ENCODE peak calls at places on chromosomes 2 and 18, in nine cellular contexts. One of them, this sample, is unnamed.

GRCh38 chr2:237497820-237498128 is 10.7 kb downstream of the MLPH start:
- DNase-seq in omental fat pad: no peak
- DNase-seq in germinal center: no peak
- DNase-seq in activated T-cell treated with anti-CD3 and anti-CD28 coated beads, Interleukin-2, amount 50 U/mL, for 48 hours: no peak
- DNase-seq in H7: no peak
- DNase-seq in stimulated activated effector memory CD8-positive, alpha-beta T cell treated with anti-CD3 and anti-CD28 coated beads, Interleukin-12 subunit alpha, Interleukin-12 subunit beta, amount 100 ng/mL, for 72 hours: no peak
- DNase-seq in ELR: no peak
- DNase-seq in left ventricle myocardium inferior: no peak
- DNase-seq in BJ: no peak
- DNase-seq in this sample: no peak

GRCh38 chr2:60000681-60001080 is 552.8 kb downstream of the BCL11A start:
- DNase-seq in germinal center: no peak
- DNase-seq in ELR: no peak
- DNase-seq in omental fat pad: no peak
- DNase-seq in activated T-cell treated with anti-CD3 and anti-CD28 coated beads, Interleukin-2, amount 50 U/mL, for 48 hours: no peak
- DNase-seq in stimulated activated effector memory CD8-positive, alpha-beta T cell treated with anti-CD3 and anti-CD28 coated beads, Interleukin-12 subunit alpha, Interleukin-12 subunit beta, amount 100 ng/mL, for 72 hours: no peak
- DNase-seq in H7: no peak
- DNase-seq in BJ: no peak
- DNase-seq in left ventricle myocardium inferior: no peak
- DNase-seq in this sample: no peak

GRCh38 chr18:8946046-8946838 is 156.3 kb upstream of the NDUFV2 start:
- DNase-seq in left ventricle myocardium inferior: no peak
- DNase-seq in stimulated activated effector memory CD8-positive, alpha-beta T cell treated with anti-CD3 and anti-CD28 coated beads, Interleukin-12 subunit alpha, Interleukin-12 subunit beta, amount 100 ng/mL, for 72 hours: no peak
- DNase-seq in H7: no peak
- DNase-seq in activated T-cell treated with anti-CD3 and anti-CD28 coated beads, Interleukin-2, amount 50 U/mL, for 48 hours: no peak
- DNase-seq in BJ: peak; percentile 95
- DNase-seq in ELR: peak; percentile 98
- DNase-seq in omental fat pad: no peak
- DNase-seq in germinal center: no peak
- DNase-seq in this sample: no peak

GRCh38 chr2:22854588-22854987 is 530.4 kb upstream of the KLHL29 start:
- DNase-seq in H7: no peak
- DNase-seq in left ventricle myocardium inferior: no peak
- DNase-seq in omental fat pad: no peak
- DNase-seq in germinal center: no peak
- DNase-seq in ELR: no peak
- DNase-seq in activated T-cell treated with anti-CD3 and anti-CD28 coated beads, Interleukin-2, amount 50 U/mL, for 48 hours: no peak
- DNase-seq in BJ: no peak
- DNase-seq in stimulated activated effector memory CD8-positive, alpha-beta T cell treated with anti-CD3 and anti-CD28 coated beads, Interleukin-12 subunit alpha, Interleukin-12 subunit beta, amount 100 ng/mL, for 72 hours: no peak
- DNase-seq in this sample: no peak

GRCh38 chr18:57631697-57632096 is 10.1 kb upstream of the NARS1 start:
- DNase-seq in stimulated activated effector memory CD8-positive, alpha-beta T cell treated with anti-CD3 and anti-CD28 coated beads, Interleukin-12 subunit alpha, Interleukin-12 subunit beta, amount 100 ng/mL, for 72 hours: no peak
- DNase-seq in BJ: no peak
- DNase-seq in activated T-cell treated with anti-CD3 and anti-CD28 coated beads, Interleukin-2, amount 50 U/mL, for 48 hours: no peak
- DNase-seq in H7: no peak
- DNase-seq in ELR: no peak
- DNase-seq in left ventricle myocardium inferior: no peak
- DNase-seq in omental fat pad: no peak
- DNase-seq in germinal center: no peak
- DNase-seq in this sample: no peak

GRCh38 chr2:101380376-101380775 is 6.9 kb downstream of the CREG2 start:
- DNase-seq in activated T-cell treated with anti-CD3 and anti-CD28 coated beads, Interleukin-2, amount 50 U/mL, for 48 hours: no peak
- DNase-seq in ELR: peak; percentile 88
- DNase-seq in left ventricle myocardium inferior: peak; percentile 53
- DNase-seq in omental fat pad: no peak
- DNase-seq in H7: no peak
- DNase-seq in stimulated activated effector memory CD8-positive, alpha-beta T cell treated with anti-CD3 and anti-CD28 coated beads, Interleukin-12 subunit alpha, Interleukin-12 subunit beta, amount 100 ng/mL, for 72 hours: no peak
- DNase-seq in BJ: no peak
- DNase-seq in germinal center: no peak
- DNase-seq in this sample: no peak

GRCh38 chr2:165440367-165440766 is 29.1 kb upstream of the CSRNP3 start:
- DNase-seq in omental fat pad: no peak
- DNase-seq in H7: no peak
- DNase-seq in left ventricle myocardium inferior: no peak
- DNase-seq in stimulated activated effector memory CD8-positive, alpha-beta T cell treated with anti-CD3 and anti-CD28 coated beads, Interleukin-12 subunit alpha, Interleukin-12 subunit beta, amount 100 ng/mL, for 72 hours: no peak
- DNase-seq in ELR: peak; percentile 4
- DNase-seq in germinal center: no peak
- DNase-seq in activated T-cell treated with anti-CD3 and anti-CD28 coated beads, Interleukin-2, amount 50 U/mL, for 48 hours: no peak
- DNase-seq in BJ: peak; percentile 73
- DNase-seq in this sample: no peak

GRCh38 chr18:75530548-75531211 is 103.2 kb upstream of the SMIM21 start:
- DNase-seq in ELR: peak; percentile 14
- DNase-seq in BJ: no peak
- DNase-seq in H7: no peak
- DNase-seq in stimulated activated effector memory CD8-positive, alpha-beta T cell treated with anti-CD3 and anti-CD28 coated beads, Interleukin-12 subunit alpha, Interleukin-12 subunit beta, amount 100 ng/mL, for 72 hours: no peak
- DNase-seq in left ventricle myocardium inferior: peak; percentile 66
- DNase-seq in activated T-cell treated with anti-CD3 and anti-CD28 coated beads, Interleukin-2, amount 50 U/mL, for 48 hours: no peak
- DNase-seq in omental fat pad: no peak
- DNase-seq in germinal center: no peak
- DNase-seq in this sample: no peak

GRCh38 chr2:235951980-235952379 is 216.2 kb downstream of the GBX2 start:
- DNase-seq in germinal center: no peak
- DNase-seq in omental fat pad: no peak
- DNase-seq in ELR: peak; percentile 11
- DNase-seq in H7: no peak
- DNase-seq in stimulated activated effector memory CD8-positive, alpha-beta T cell treated with anti-CD3 and anti-CD28 coated beads, Interleukin-12 subunit alpha, Interleukin-12 subunit beta, amount 100 ng/mL, for 72 hours: no peak
- DNase-seq in activated T-cell treated with anti-CD3 and anti-CD28 coated beads, Interleukin-2, amount 50 U/mL, for 48 hours: no peak
- DNase-seq in BJ: no peak
- DNase-seq in left ventricle myocardium inferior: no peak
- DNase-seq in this sample: no peak

GRCh38 chr2:162037886-162038285 is 36.1 kb downstream of the DPP4 start:
- DNase-seq in BJ: no peak
- DNase-seq in ELR: no peak
- DNase-seq in activated T-cell treated with anti-CD3 and anti-CD28 coated beads, Interleukin-2, amount 50 U/mL, for 48 hours: no peak
- DNase-seq in H7: no peak
- DNase-seq in left ventricle myocardium inferior: no peak
- DNase-seq in omental fat pad: no peak
- DNase-seq in germinal center: no peak
- DNase-seq in stimulated activated effector memory CD8-positive, alpha-beta T cell treated with anti-CD3 and anti-CD28 coated beads, Interleukin-12 subunit alpha, Interleukin-12 subunit beta, amount 100 ng/mL, for 72 hours: no peak
- DNase-seq in this sample: no peak

GRCh38 chr2:111055735-111056134 is 65.0 kb upstream of the BCL2L11 start:
- DNase-seq in omental fat pad: no peak
- DNase-seq in germinal center: no peak
- DNase-seq in ELR: no peak
- DNase-seq in left ventricle myocardium inferior: no peak
- DNase-seq in activated T-cell treated with anti-CD3 and anti-CD28 coated beads, Interleukin-2, amount 50 U/mL, for 48 hours: no peak
- DNase-seq in stimulated activated effector memory CD8-positive, alpha-beta T cell treated with anti-CD3 and anti-CD28 coated beads, Interleukin-12 subunit alpha, Interleukin-12 subunit beta, amount 100 ng/mL, for 72 hours: no peak
- DNase-seq in H7: no peak
- DNase-seq in BJ: no peak
- DNase-seq in this sample: peak; percentile 15

GRCh38 chr2:215565897-215566296 is 130.0 kb upstream of the FN1 start:
- DNase-seq in ELR: peak; percentile 52
- DNase-seq in activated T-cell treated with anti-CD3 and anti-CD28 coated beads, Interleukin-2, amount 50 U/mL, for 48 hours: no peak
- DNase-seq in omental fat pad: no peak
- DNase-seq in H7: no peak
- DNase-seq in BJ: no peak
- DNase-seq in germinal center: no peak
- DNase-seq in stimulated activated effector memory CD8-positive, alpha-beta T cell treated with anti-CD3 and anti-CD28 coated beads, Interleukin-12 subunit alpha, Interleukin-12 subunit beta, amount 100 ng/mL, for 72 hours: no peak
- DNase-seq in left ventricle myocardium inferior: no peak
- DNase-seq in this sample: no peak

GRCh38 chr18:55100817-55101457 is 141.7 kb upstream of the CCDC68 start:
- DNase-seq in germinal center: no peak
- DNase-seq in H7: no peak
- DNase-seq in ELR: peak; percentile 84
- DNase-seq in left ventricle myocardium inferior: no peak
- DNase-seq in omental fat pad: no peak
- DNase-seq in activated T-cell treated with anti-CD3 and anti-CD28 coated beads, Interleukin-2, amount 50 U/mL, for 48 hours: no peak
- DNase-seq in stimulated activated effector memory CD8-positive, alpha-beta T cell treated with anti-CD3 and anti-CD28 coated beads, Interleukin-12 subunit alpha, Interleukin-12 subunit beta, amount 100 ng/mL, for 72 hours: no peak
- DNase-seq in BJ: no peak
- DNase-seq in this sample: no peak

GRCh38 chr18:49547701-49548100 is 14.2 kb upstream of the LIPG start:
- DNase-seq in left ventricle myocardium inferior: no peak
- DNase-seq in ELR: no peak
- DNase-seq in H7: no peak
- DNase-seq in activated T-cell treated with anti-CD3 and anti-CD28 coated beads, Interleukin-2, amount 50 U/mL, for 48 hours: no peak
- DNase-seq in germinal center: no peak
- DNase-seq in BJ: peak; percentile 1
- DNase-seq in stimulated activated effector memory CD8-positive, alpha-beta T cell treated with anti-CD3 and anti-CD28 coated beads, Interleukin-12 subunit alpha, Interleukin-12 subunit beta, amount 100 ng/mL, for 72 hours: no peak
- DNase-seq in omental fat pad: no peak
- DNase-seq in this sample: no peak

GRCh38 chr2:185188656-185189055 is 549.9 kb upstream of the FSIP2 start:
- DNase-seq in stimulated activated effector memory CD8-positive, alpha-beta T cell treated with anti-CD3 and anti-CD28 coated beads, Interleukin-12 subunit alpha, Interleukin-12 subunit beta, amount 100 ng/mL, for 72 hours: no peak
- DNase-seq in omental fat pad: no peak
- DNase-seq in left ventricle myocardium inferior: no peak
- DNase-seq in BJ: no peak
- DNase-seq in activated T-cell treated with anti-CD3 and anti-CD28 coated beads, Interleukin-2, amount 50 U/mL, for 48 hours: no peak
- DNase-seq in germinal center: no peak
- DNase-seq in H7: no peak
- DNase-seq in ELR: no peak
- DNase-seq in this sample: no peak

GRCh38 chr2:175726213-175726612 is 275.9 kb downstream of the LNPK start:
- DNase-seq in H7: no peak
- DNase-seq in stimulated activated effector memory CD8-positive, alpha-beta T cell treated with anti-CD3 and anti-CD28 coated beads, Interleukin-12 subunit alpha, Interleukin-12 subunit beta, amount 100 ng/mL, for 72 hours: no peak
- DNase-seq in germinal center: no peak
- DNase-seq in activated T-cell treated with anti-CD3 and anti-CD28 coated beads, Interleukin-2, amount 50 U/mL, for 48 hours: no peak
- DNase-seq in BJ: peak; percentile 21
- DNase-seq in left ventricle myocardium inferior: no peak
- DNase-seq in omental fat pad: no peak
- DNase-seq in ELR: peak; percentile 83
- DNase-seq in this sample: no peak

GRCh38 chr2:42101641-42102605 is 54.1 kb downstream of the PKDCC start:
- DNase-seq in activated T-cell treated with anti-CD3 and anti-CD28 coated beads, Interleukin-2, amount 50 U/mL, for 48 hours: peak; percentile 89
- DNase-seq in germinal center: peak; percentile 75
- DNase-seq in ELR: peak; percentile 87
- DNase-seq in omental fat pad: no peak
- DNase-seq in BJ: peak; percentile 71
- DNase-seq in left ventricle myocardium inferior: peak; percentile 64
- DNase-seq in H7: peak; percentile 78
- DNase-seq in stimulated activated effector memory CD8-positive, alpha-beta T cell treated with anti-CD3 and anti-CD28 coated beads, Interleukin-12 subunit alpha, Interleukin-12 subunit beta, amount 100 ng/mL, for 72 hours: peak; percentile 97
- DNase-seq in this sample: no peak

GRCh38 chr2:21821697-21822227 is 698.0 kb downstream of the TDRD15 start:
- DNase-seq in stimulated activated effector memory CD8-positive, alpha-beta T cell treated with anti-CD3 and anti-CD28 coated beads, Interleukin-12 subunit alpha, Interleukin-12 subunit beta, amount 100 ng/mL, for 72 hours: no peak
- DNase-seq in H7: no peak
- DNase-seq in germinal center: no peak
- DNase-seq in activated T-cell treated with anti-CD3 and anti-CD28 coated beads, Interleukin-2, amount 50 U/mL, for 48 hours: no peak
- DNase-seq in BJ: peak; percentile 41
- DNase-seq in omental fat pad: no peak
- DNase-seq in ELR: no peak
- DNase-seq in left ventricle myocardium inferior: no peak
- DNase-seq in this sample: no peak

GRCh38 chr18:56086176-56086575 is 498.2 kb upstream of the TCF4 start:
- DNase-seq in omental fat pad: no peak
- DNase-seq in germinal center: no peak
- DNase-seq in left ventricle myocardium inferior: no peak
- DNase-seq in stimulated activated effector memory CD8-positive, alpha-beta T cell treated with anti-CD3 and anti-CD28 coated beads, Interleukin-12 subunit alpha, Interleukin-12 subunit beta, amount 100 ng/mL, for 72 hours: no peak
- DNase-seq in ELR: peak; percentile 1
- DNase-seq in BJ: no peak
- DNase-seq in H7: no peak
- DNase-seq in activated T-cell treated with anti-CD3 and anti-CD28 coated beads, Interleukin-2, amount 50 U/mL, for 48 hours: no peak
- DNase-seq in this sample: no peak

GRCh38 chr2:139949242-139949972 is 1169.2 kb upstream of the NXPH2 start:
- DNase-seq in germinal center: no peak
- DNase-seq in ELR: no peak
- DNase-seq in left ventricle myocardium inferior: no peak
- DNase-seq in activated T-cell treated with anti-CD3 and anti-CD28 coated beads, Interleukin-2, amount 50 U/mL, for 48 hours: no peak
- DNase-seq in omental fat pad: no peak
- DNase-seq in BJ: no peak
- DNase-seq in stimulated activated effector memory CD8-positive, alpha-beta T cell treated with anti-CD3 and anti-CD28 coated beads, Interleukin-12 subunit alpha, Interleukin-12 subunit beta, amount 100 ng/mL, for 72 hours: no peak
- DNase-seq in H7: no peak
- DNase-seq in this sample: no peak

GRCh38 chr2:239285071-239285931 is 115.5 kb downstream of the HDAC4 start:
- DNase-seq in left ventricle myocardium inferior: peak; percentile 9
- DNase-seq in stimulated activated effector memory CD8-positive, alpha-beta T cell treated with anti-CD3 and anti-CD28 coated beads, Interleukin-12 subunit alpha, Interleukin-12 subunit beta, amount 100 ng/mL, for 72 hours: no peak
- DNase-seq in ELR: no peak
- DNase-seq in BJ: no peak
- DNase-seq in omental fat pad: no peak
- DNase-seq in germinal center: no peak
- DNase-seq in H7: no peak
- DNase-seq in activated T-cell treated with anti-CD3 and anti-CD28 coated beads, Interleukin-2, amount 50 U/mL, for 48 hours: peak; percentile 51
- DNase-seq in this sample: no peak

This sample was measured in LNCaP clone FGC.